ENCODE peak calls at places on chromosome 20, in eight cellular contexts. W is right lobe of liver; B is HCT116; I is left lobe of liver; Z is IMR-90; X is activated CD4-positive, alpha-beta T cell treated with anti-CD3 and anti-CD28 coated beads for 36 hours; A is A549; V is activated naive CD8-positive, alpha-beta T cell treated with anti-CD3 and anti-CD28 coated beads, Interleukin-2, amount 10 ng/mL, durations not matched to agents 7 days and 5 days. R is an unnamed sample.

GRCh38 chr20:59335401-59335800 is 35.0 kb downstream of the EDN3 start:
- ATAC-seq in W (no peak), B (no peak), I (no peak), Z (no peak), X (no peak), A (no peak), V (no peak), R (no peak)

GRCh38 chr20:10020937-10021336 is 13.8 kb upstream of the ANKEF1 start:
- ATAC-seq in W (no peak), B (no peak), I (no peak), Z (no peak), X (no peak), A (no peak), V (no peak), R (no peak)

GRCh38 chr20:57073402-57073801 is 193.0 kb downstream of the BMP7 start:
- ATAC-seq in W (no peak), B (no peak), I (no peak), Z (no peak), X (no peak), A (no peak), V (no peak), R (no peak)

GRCh38 chr20:5191829-5192569 is 65.2 kb downstream of the CDS2 start:
- ATAC-seq in W (peak; percentile 83), B (peak; percentile 82), I (peak; percentile 85), Z (peak; percentile 91), X (peak; percentile 79), A (peak; percentile 87), V (peak; percentile 74), R (peak; percentile 91)

GRCh38 chr20:4135385-4136077 is 120.2 kb upstream of the RNF24 start:
- ATAC-seq in W (peak; percentile 71), B (peak; percentile 93), I (peak; percentile 78), Z (peak; percentile 97), X (no peak), A (peak; percentile 90), V (no peak), R (peak; percentile 96)

GRCh38 chr20:62293111-62293784 is 9.5 kb upstream of the ADRM1 start:
- ATAC-seq in W (no peak), B (no peak), I (no peak), Z (no peak), X (no peak), A (no peak), V (no peak), R (no peak)

GRCh38 chr20:50408526-50409364 is 101.4 kb upstream of the PTPN1 start:
- ATAC-seq in W (no peak), B (no peak), I (no peak), Z (no peak), X (no peak), A (no peak), V (no peak), R (no peak)

GRCh38 chr20:32227744-32228688 is 20.3 kb downstream of the POFUT1 start:
- ATAC-seq in W (peak; percentile 72), B (no peak), I (peak; percentile 78), Z (no peak), X (no peak), A (no peak), V (no peak), R (no peak)

GRCh38 chr20:15857131-15857784 is 716.0 kb downstream of the KIF16B start:
- ATAC-seq in W (no peak), B (no peak), I (no peak), Z (no peak), X (no peak), A (no peak), V (no peak), R (no peak)

GRCh38 chr20:45450097-45450818 is 19.3 kb upstream of the WFDC2 start:
- ATAC-seq in W (peak; percentile 57), B (peak; percentile 70), I (peak; percentile 86), Z (peak; percentile 72), X (peak; percentile 53), A (peak; percentile 56), V (peak; percentile 47), R (peak; percentile 67)

GRCh38 chr20:1332749-1333300 is 3.9 kb upstream of the SDCBP2 start:
- ATAC-seq in W (no peak), B (no peak), I (no peak), Z (no peak), X (no peak), A (no peak), V (no peak), R (no peak)

GRCh38 chr20:13420625-13421024 is 199.6 kb downstream of the ISM1 start:
- ATAC-seq in W (no peak), B (no peak), I (no peak), Z (no peak), X (no peak), A (no peak), V (no peak), R (no peak)

GRCh38 chr20:49647509-49647908 is 66.2 kb downstream of the B4GALT5 start:
- ATAC-seq in W (no peak), B (no peak), I (no peak), Z (peak; percentile 44), X (no peak), A (peak; percentile 50), V (no peak), R (peak; percentile 44)

GRCh38 chr20:50258790-50259483 is 68.3 kb downstream of the CEBPB start:
- ATAC-seq in W (peak; percentile 19), B (no peak), I (no peak), Z (no peak), X (no peak), A (no peak), V (peak; percentile 89), R (no peak)

GRCh38 chr20:17928633-17929311 is 39.8 kb downstream of the SNX5 start:
- ATAC-seq in W (no peak), B (peak; percentile 30), I (no peak), Z (no peak), X (no peak), A (no peak), V (no peak), R (no peak)

GRCh38 chr20:44211177-44212039 is 837 bp upstream of the OSER1 start:
- ATAC-seq in W (no peak), B (peak; percentile 20), I (no peak), Z (peak; percentile 0), X (no peak), A (no peak), V (no peak), R (peak; percentile 29)

GRCh38 chr20:31473331-31474096 is 1.4 kb downstream of the DEFB124 start:
- ATAC-seq in W (no peak), B (no peak), I (no peak), Z (no peak), X (no peak), A (peak; percentile 57), V (no peak), R (no peak)

GRCh38 chr20:50399003-50399916 is 110.9 kb upstream of the PTPN1 start:
- ATAC-seq in W (peak; percentile 54), B (no peak), I (peak; percentile 24), Z (peak; percentile 60), X (no peak), A (peak; percentile 52), V (no peak), R (no peak)

GRCh38 chr20:49887828-49888340 is 27.4 kb downstream of the SPATA2 start:
- ATAC-seq in W (no peak), B (peak; percentile 10), I (no peak), Z (no peak), X (no peak), A (peak; percentile 5), V (no peak), R (no peak)

GRCh38 chr20:50359607-50360217 is 150.5 kb upstream of the PTPN1 start:
- ATAC-seq in W (peak; percentile 4), B (peak; percentile 37), I (peak; percentile 19), Z (no peak), X (no peak), A (peak; percentile 27), V (no peak), R (no peak)

GRCh38 chr20:32387262-32387661 is 29.1 kb downstream of the ASXL1 start:
- ATAC-seq in W (no peak), B (no peak), I (no peak), Z (no peak), X (peak; percentile 98), A (no peak), V (peak; percentile 98), R (no peak)

GRCh38 chr20:46359233-46359751 is 47.1 kb downstream of the ELMO2 start:
- ATAC-seq in W (no peak), B (no peak), I (no peak), Z (no peak), X (no peak), A (no peak), V (no peak), R (no peak)

GRCh38 chr20:62259294-62259565 is 20.9 kb downstream of the OSBPL2 start:
- ATAC-seq in W (no peak), B (no peak), I (no peak), Z (no peak), X (no peak), A (no peak), V (no peak), R (no peak)

GRCh38 chr20:3452690-3453089 is 18.1 kb upstream of the ATRN start:
- ATAC-seq in W (no peak), B (no peak), I (no peak), Z (no peak), X (no peak), A (peak; percentile 21), V (no peak), R (no peak)

GRCh38 chr20:19960745-19961144 is 56.4 kb upstream of the NAA20 start:
- ATAC-seq in W (no peak), B (no peak), I (no peak), Z (no peak), X (no peak), A (no peak), V (no peak), R (no peak)

GRCh38 chr20:48684501-48685041 is 143.2 kb downstream of the PREX1 start:
- ATAC-seq in W (no peak), B (no peak), I (no peak), Z (no peak), X (no peak), A (no peak), V (no peak), R (no peak)